ENCODE peak calls at places on chromosomes 13 and 19, in eight cellular contexts. Y is cardiac fibroblast; B is transverse colon; S is astrocyte of the cerebellum; P is thoracic aorta; M is HFF-Myc; R is CD4-positive, alpha-beta T cell; J is omental fat pad. X is an unnamed sample.

GRCh38 chr19:13920940-13921744 is 15.1 kb downstream of the CC2D1A start:
- DNase-seq in Y (peak; percentile 69), J (no peak), S (no peak), P (no peak), M (no peak), R (no peak), B (no peak), X (no peak)

GRCh38 chr13:30009411-30009810 is 159.0 kb upstream of the UBL3 start:
- DNase-seq in R (no peak), M (no peak), P (no peak), J (no peak), Y (no peak), S (no peak), B (no peak), X (no peak)

GRCh38 chr19:34678421-34678820 is 943 bp downstream of the ZNF302 start:
- DNase-seq in R (no peak), M (no peak), J (no peak), S (no peak), P (no peak), Y (no peak), B (no peak), X (no peak)

GRCh38 chr13:84431646-84432045 is 549.4 kb upstream of the SLITRK1 start:
- DNase-seq in B (no peak), S (no peak), M (no peak), R (no peak), J (no peak), P (no peak), Y (peak; percentile 44), X (no peak)

GRCh38 chr13:50805805-50806204 is 37.7 kb downstream of the DLEU7 start:
- DNase-seq in B (no peak), Y (peak; percentile 51), R (no peak), S (no peak), J (no peak), M (no peak), P (no peak), X (no peak)

GRCh38 chr13:94267581-94267980 is 211.9 kb downstream of the DCT start:
- DNase-seq in S (no peak), J (no peak), P (no peak), B (no peak), M (no peak), Y (no peak), R (no peak), X (no peak)

GRCh38 chr19:46718157-46718933 is 1.4 kb upstream of the PRKD2 start:
- DNase-seq in P (no peak), M (no peak), J (no peak), S (no peak), B (peak; percentile 76), Y (no peak), R (peak; percentile 57), X (no peak)

GRCh38 chr13:68027311-68027710 is 797.2 kb upstream of the PCDH9 start:
- DNase-seq in P (no peak), J (no peak), S (peak; percentile 19), Y (no peak), M (no peak), B (no peak), R (no peak), X (no peak)

GRCh38 chr13:69458013-69458412 is 649.6 kb upstream of the ATXN8OS start:
- DNase-seq in M (no peak), Y (no peak), R (no peak), P (no peak), S (no peak), J (no peak), B (no peak), X (no peak)

GRCh38 chr19:47707135-47707925 is 5.9 kb upstream of the EHD2 start:
- DNase-seq in P (no peak), S (no peak), M (peak; percentile 64), R (peak; percentile 57), J (peak; percentile 56), B (peak; percentile 82), Y (peak; percentile 86), X (no peak)

GRCh38 chr19:45553464-45553863 is 31.1 kb downstream of the OPA3 start:
- DNase-seq in S (no peak), P (no peak), B (peak; percentile 73), M (no peak), R (no peak), Y (no peak), J (no peak), X (no peak)

GRCh38 chr13:47327856-47328255 is 431.0 kb upstream of the HTR2A start:
- DNase-seq in P (no peak), S (no peak), M (no peak), Y (no peak), R (no peak), J (no peak), B (no peak), X (no peak)

GRCh38 chr13:99384468-99384867 is 77.3 kb upstream of the GPR183 start:
- DNase-seq in B (no peak), Y (no peak), M (no peak), S (no peak), J (no peak), P (no peak), R (peak; percentile 86), X (no peak)

GRCh38 chr19:30001794-30002193 is 59.8 kb downstream of the URI1 start:
- DNase-seq in M (no peak), S (peak; percentile 15), P (no peak), B (no peak), Y (peak; percentile 18), J (no peak), R (no peak), X (no peak)
- TF ChIP-seq CTCF in M (no peak), S (peak; percentile 51), P (no peak), B (no peak), Y (peak; percentile 15), J (no peak), R (no peak), X (no peak)

GRCh38 chr13:44180876-44181536 is 192.6 kb upstream of the SERP2 start:
- DNase-seq in M (no peak), Y (no peak), R (no peak), J (no peak), S (no peak), P (no peak), B (no peak), X (no peak)

GRCh38 chr13:44189085-44189484 is 184.5 kb upstream of the SERP2 start:
- DNase-seq in J (no peak), B (no peak), M (no peak), R (no peak), S (no peak), Y (no peak), P (no peak), X (no peak)

GRCh38 chr13:44188257-44188656 is 185.4 kb upstream of the SERP2 start:
- DNase-seq in Y (peak; percentile 72), B (no peak), J (no peak), P (no peak), M (no peak), S (no peak), R (no peak), X (no peak)

GRCh38 chr13:44181938-44182337 is 191.7 kb upstream of the SERP2 start:
- DNase-seq in R (no peak), M (no peak), B (no peak), Y (peak; percentile 8), P (no peak), J (no peak), S (no peak), X (no peak)

GRCh38 chr13:44184740-44185139 is 188.9 kb upstream of the SERP2 start:
- DNase-seq in R (no peak), B (no peak), Y (no peak), P (no peak), M (no peak), J (no peak), S (no peak), X (no peak)
- TF ChIP-seq CTCF in R (no peak), B (no peak), Y (no peak), P (no peak), M (no peak), J (no peak), S (no peak), X (no peak)

DNA sequence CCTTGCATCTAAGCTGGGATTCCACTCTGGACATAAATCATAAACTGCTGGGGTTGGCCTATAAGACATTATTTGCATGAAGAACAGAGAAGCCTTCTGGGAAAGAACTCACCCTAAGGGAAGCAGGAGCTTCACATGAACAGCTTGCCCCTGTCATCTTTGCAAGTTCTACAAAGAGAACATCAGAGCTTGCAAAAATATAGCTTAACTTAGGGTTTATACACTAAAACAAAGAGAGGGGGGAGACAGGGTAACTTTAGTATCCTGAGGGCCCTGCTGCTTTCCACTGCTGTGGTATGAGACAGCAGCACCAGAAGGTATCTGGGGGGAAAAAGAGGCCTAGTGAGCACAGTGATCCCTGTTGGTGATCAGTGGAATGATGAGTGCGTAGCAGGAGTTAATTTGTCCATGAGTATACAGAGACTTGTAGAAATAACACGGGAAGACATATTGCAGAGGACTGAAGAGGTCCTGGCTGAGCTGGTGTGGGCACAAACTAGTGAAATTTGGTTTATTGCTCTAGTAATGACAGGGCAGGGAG is 116.1 kb upstream of the TSC22D1 start:
- DNase-seq in B (no peak), S (no peak), P (no peak), M (no peak), Y (no peak), J (no peak), R (no peak), X (no peak)
- TF ChIP-seq CTCF in B (no peak), S (no peak), P (no peak), M (no peak), Y (no peak), J (no peak), R (no peak), X (no peak)

GRCh38 chr19:28726533-28726932 is 486.4 kb downstream of the UQCRFS1 start:
- DNase-seq in P (no peak), B (no peak), J (no peak), R (no peak), Y (no peak), S (no peak), M (no peak), X (no peak)

GRCh38 chr19:28727835-28728159 is 485.2 kb downstream of the UQCRFS1 start:
- DNase-seq in P (no peak), S (no peak), M (no peak), Y (no peak), B (no peak), J (no peak), R (no peak), X (no peak)

GRCh38 chr19:28731577-28731976 is 481.4 kb downstream of the UQCRFS1 start:
- DNase-seq in M (no peak), P (no peak), B (no peak), J (no peak), S (no peak), R (no peak), Y (no peak), X (no peak)

GRCh38 chr19:28731113-28731512 is 481.8 kb downstream of the UQCRFS1 start:
- DNase-seq in M (no peak), Y (no peak), B (no peak), R (no peak), S (no peak), J (no peak), P (no peak), X (no peak)

DNA sequence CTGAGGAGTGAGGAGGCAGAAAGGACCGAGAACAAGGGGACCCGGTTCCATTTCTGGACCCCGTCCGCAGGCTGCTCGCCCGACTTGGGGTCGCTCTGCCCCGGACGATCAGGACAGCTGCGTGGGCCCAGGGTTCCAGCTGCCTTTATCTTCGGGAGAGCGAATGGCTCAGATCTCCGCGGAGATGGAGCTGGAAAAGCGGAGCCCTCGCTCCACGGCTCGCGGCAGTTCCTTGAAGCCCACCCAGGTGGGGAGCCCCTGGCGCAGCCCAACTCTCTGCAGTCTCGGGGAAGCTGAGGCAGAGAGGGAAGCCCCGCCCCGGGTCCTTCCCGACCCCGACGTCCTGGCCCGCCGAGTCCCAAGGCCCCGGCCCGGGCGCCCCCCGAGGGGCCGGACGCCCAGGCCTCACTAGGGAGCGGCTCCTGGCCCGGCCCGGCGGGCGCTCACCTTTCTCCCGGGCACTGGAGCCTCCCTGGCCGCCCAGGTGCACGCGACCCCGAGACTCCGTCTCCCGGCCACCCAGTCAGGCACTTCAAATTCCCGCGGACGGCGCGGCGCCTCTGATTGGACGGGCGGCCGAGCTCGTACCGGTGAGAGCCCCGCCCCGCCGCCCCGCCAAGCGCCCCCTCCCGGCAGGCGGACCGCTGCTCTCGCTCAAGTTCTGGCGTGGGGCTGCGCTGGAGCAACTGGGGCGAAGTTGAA is 485.7 kb downstream of the UQCRFS1 start:
- DNase-seq in P (no peak), R (no peak), B (no peak), Y (peak; percentile 39), M (no peak), J (no peak), S (peak; percentile 8), X (no peak)
- TF ChIP-seq CTCF in P (no peak), R (no peak), B (peak; percentile 31), Y (peak; percentile 21), M (peak; percentile 57), J (no peak), S (peak; percentile 60), X (peak; percentile 30)